ENCODE peak calls at places on chromosomes 11 and 22, in six cellular contexts. Z is AG10803; K is activated CD8-positive, alpha-beta T cell treated with anti-CD3 and anti-CD28 coated beads for 36 hours; I is astrocyte of the spinal cord; V is psoas muscle; D is AG04450. C is an unnamed sample.

GRCh38 chr11:30316237-30316636 is 6.7 kb upstream of the ARL14EP start:
- DNase-seq in K (no peak), D (no peak), Z (no peak), I (no peak), V (no peak), C (no peak)

GRCh38 chr11:44622190-44622650 is 56.8 kb downstream of the CD82 start:
- DNase-seq in Z (no peak), I (no peak), D (no peak), K (no peak), V (no peak), C (no peak)

GRCh38 chr11:103257360-103257759 is 148.1 kb downstream of the DYNC2H1 start:
- DNase-seq in I (peak), Z (peak), V (no peak), K (no peak), D (no peak), C (peak)

GRCh38 chr22:40403651-40404050 is 33.3 kb downstream of the SGSM3 start:
- DNase-seq in V (no peak), D (no peak), I (no peak), K (no peak), Z (no peak), C (no peak)

GRCh38 chr11:79011357-79011756 is 429.5 kb downstream of the TENM4 start:
- DNase-seq in V (no peak), K (no peak), D (no peak), Z (no peak), I (no peak), C (no peak)

GRCh38 chr11:115745545-115746265 is 241.5 kb upstream of the CADM1 start:
- DNase-seq in Z (no peak), K (no peak), I (no peak), D (no peak), V (peak), C (no peak)

GRCh38 chr11:119432484-119433368 is 9.8 kb upstream of the THY1 start:
- DNase-seq in V (no peak), Z (peak), K (no peak), I (peak), D (peak), C (peak)

GRCh38 chr11:3949132-3949531 is 93.7 kb downstream of the STIM1 start:
- DNase-seq in K (peak), D (no peak), I (no peak), Z (no peak), V (no peak), C (no peak)

GRCh38 chr11:66100272-66101037 is 30.4 kb downstream of the PACS1 start:
- DNase-seq in K (peak), Z (no peak), I (peak), D (no peak), V (peak), C (peak)

GRCh38 chr11:135074397-135074998 is 662.5 kb upstream of the B3GAT1 start:
- DNase-seq in V (no peak), Z (no peak), I (no peak), D (no peak), K (no peak), C (no peak)

GRCh38 chr11:125062196-125062930 is 742 bp upstream of the SLC37A2 start:
- DNase-seq in V (no peak), Z (no peak), K (peak), I (no peak), D (no peak), C (no peak)

GRCh38 chr11:126990716-126991480 is 9.7 kb downstream of the KIRREL3 start:
- DNase-seq in Z (peak), V (no peak), I (peak), K (no peak), D (no peak), C (no peak)

GRCh38 chr22:41535244-41535643 is 9.0 kb downstream of the POLR3H start:
- DNase-seq in V (no peak), I (no peak), K (no peak), D (no peak), Z (no peak), C (no peak)

GRCh38 chr22:43829904-43830851 is 18.1 kb upstream of the EFCAB6 start:
- DNase-seq in K (no peak), D (no peak), V (peak), I (peak), Z (peak), C (peak)

GRCh38 chr11:45347343-45347742 is 61.2 kb upstream of the SYT13 start:
- DNase-seq in D (no peak), V (no peak), Z (no peak), I (no peak), K (peak), C (no peak)

GRCh38 chr11:65555693-65556231 is 2.4 kb downstream of the LTBP3 start:
- DNase-seq in Z (peak), I (peak), V (peak), K (peak), D (peak), C (peak)

GRCh38 chr11:116787436-116787785 is 412 bp downstream of the ZPR1 start:
- DNase-seq in K (no peak), V (no peak), Z (no peak), I (no peak), D (no peak), C (no peak)

GRCh38 chr22:28899199-28899853 is 16.0 kb downstream of the ZNRF3 start:
- DNase-seq in D (no peak), K (peak), V (no peak), Z (peak), I (no peak), C (peak)

GRCh38 chr11:46290598-46291309 is 13.3 kb downstream of the CREB3L1 start:
- DNase-seq in V (peak), D (peak), K (no peak), I (peak), Z (peak), C (peak)

GRCh38 chr11:35014352-35014751 is 97.9 kb downstream of the PDHX start:
- DNase-seq in V (no peak), I (peak), Z (peak), D (peak), K (no peak), C (peak)

GRCh38 chr11:64100345-64100744 is 64.6 kb downstream of the FLRT1 start:
- DNase-seq in D (no peak), V (no peak), I (no peak), K (no peak), Z (no peak), C (no peak)

GRCh38 chr22:23070418-23071162 is at the start of gene GNAZ:
- DNase-seq in K (peak), I (no peak), V (peak), Z (no peak), D (no peak), C (peak)

GRCh38 chr22:48555606-48556005 is 1272.1 kb downstream of the BRD1 start:
- DNase-seq in I (no peak), V (no peak), D (no peak), Z (no peak), K (no peak), C (no peak)

GRCh38 chr11:121389651-121390050 is 62.5 kb upstream of the SORL1 start:
- DNase-seq in D (no peak), I (peak), K (no peak), Z (peak), V (no peak), C (peak)

GRCh38 chr11:2531987-2532703 is 87.3 kb downstream of the KCNQ1 start:
- DNase-seq in Z (no peak), V (peak), K (no peak), I (no peak), D (no peak), C (no peak)

GRCh38 chr11:2530131-2530854 is 85.5 kb downstream of the KCNQ1 start:
- DNase-seq in K (no peak), D (no peak), Z (no peak), V (peak), I (no peak), C (no peak)

GRCh38 chr11:2532704-2533641 is 88.2 kb downstream of the KCNQ1 start:
- DNase-seq in D (peak), V (peak), Z (peak), I (peak), K (peak), C (peak)

GRCh38 chr11:2530855-2531200 is 86.0 kb downstream of the KCNQ1 start:
- DNase-seq in K (no peak), I (no peak), Z (no peak), D (no peak), V (peak), C (no peak)

GRCh38 chr11:2531277-2531986 is 86.6 kb downstream of the KCNQ1 start:
- DNase-seq in I (peak), K (peak), Z (peak), V (peak), D (peak), C (peak)
- TF ChIP-seq CTCF in I (peak), K (peak), Z (peak), V (peak), D (peak), C (peak)

GRCh38 chr11:109527496-109527895 is 105.5 kb downstream of the C11orf87 start:
- DNase-seq in Z (peak), K (no peak), D (no peak), V (no peak), I (no peak), C (peak)

GRCh38 chr11:109526061-109526460 is 104.1 kb downstream of the C11orf87 start:
- DNase-seq in D (no peak), K (no peak), Z (no peak), V (no peak), I (no peak), C (no peak)

GRCh38 chr11:109519253-109519652 is 97.3 kb downstream of the C11orf87 start:
- DNase-seq in Z (no peak), D (no peak), V (no peak), K (no peak), I (no peak), C (no peak)

GRCh38 chr11:109521571-109522086 is 99.6 kb downstream of the C11orf87 start:
- DNase-seq in I (no peak), Z (no peak), K (no peak), V (no peak), D (no peak), C (no peak)

DNA sequence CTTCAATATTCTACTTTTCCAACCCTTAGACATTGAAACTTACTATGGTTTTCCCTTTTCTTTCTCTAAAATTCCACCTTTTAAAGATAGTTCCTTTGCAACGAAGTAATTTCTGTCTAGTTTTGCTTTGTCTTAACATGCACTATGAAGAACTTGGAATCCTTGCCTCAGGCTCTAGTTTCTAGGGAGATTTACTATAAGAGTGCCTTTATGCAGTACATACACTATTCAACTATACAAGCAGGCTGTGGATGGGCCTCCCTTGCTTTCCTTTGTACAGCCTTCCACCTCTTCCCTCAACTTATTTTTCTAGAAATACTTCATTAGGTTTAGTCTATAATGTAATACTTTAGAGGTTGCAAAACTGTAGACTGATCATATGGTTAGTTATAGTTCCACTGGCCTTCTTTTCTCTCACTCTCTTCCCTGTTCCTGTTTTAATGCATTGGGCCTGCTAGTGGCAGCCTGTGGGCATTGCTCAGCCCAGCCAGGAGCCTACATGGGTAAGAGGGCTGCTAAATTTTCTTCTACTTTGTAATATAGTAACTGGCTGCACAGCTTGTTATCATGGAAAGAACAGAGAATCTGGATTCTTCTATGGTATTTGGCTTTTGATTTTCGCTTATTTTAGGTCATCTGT is 100.2 kb downstream of the C11orf87 start:
- DNase-seq in V (no peak), D (no peak), I (no peak), Z (no peak), K (no peak), C (no peak)
- TF ChIP-seq CTCF in V (no peak), D (no peak), I (no peak), Z (no peak), K (no peak), C (no peak)

GRCh38 chr11:67261942-67262681 is 4.2 kb upstream of the GRK2 start:
- DNase-seq in D (no peak), V (no peak), Z (no peak), K (no peak), I (no peak), C (no peak)

GRCh38 chr11:67260406-67260805 is 5.9 kb upstream of the GRK2 start:
- DNase-seq in I (no peak), V (no peak), K (no peak), D (no peak), Z (no peak), C (no peak)

GRCh38 chr11:67264260-67264659 is 2.0 kb upstream of the GRK2 start:
- DNase-seq in D (no peak), Z (no peak), V (no peak), K (no peak), I (no peak), C (no peak)

GRCh38 chr11:67262731-67263675 is 3.3 kb upstream of the GRK2 start:
- DNase-seq in K (peak), V (peak), I (peak), D (no peak), Z (peak), C (peak)

DNA sequence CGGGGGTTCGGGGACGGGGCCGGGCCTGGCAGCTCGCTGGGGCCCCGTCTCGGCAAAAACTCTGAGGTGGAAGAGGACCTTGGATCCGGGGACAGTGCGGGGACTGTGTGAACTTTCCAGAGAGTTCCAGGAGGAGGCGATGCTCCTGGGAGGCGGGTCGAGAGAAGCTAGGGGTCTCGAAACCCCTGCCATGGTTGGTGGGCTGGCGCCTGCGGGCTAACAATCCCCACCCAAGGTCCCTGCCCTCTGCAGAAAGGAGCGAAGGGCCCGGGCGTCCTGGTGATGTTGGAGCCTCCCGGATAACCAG is 4.7 kb upstream of the GRK2 start:
- DNase-seq in D (no peak), K (no peak), Z (no peak), V (peak), I (no peak), C (no peak)
- TF ChIP-seq CTCF in D (peak), K (no peak), Z (peak), V (no peak), I (peak), C (peak)

GRCh38 chr11:16632295-16633200 is 105.9 kb upstream of the C11orf58 start:
- DNase-seq in K (no peak), I (peak), Z (peak), D (no peak), V (no peak), C (peak)
- TF ChIP-seq CTCF in K (no peak), I (peak), Z (peak), D (peak), V (no peak), C (peak)

GRCh38 chr11:75809991-75810390 is 5.0 kb upstream of the UVRAG start:
- DNase-seq in I (no peak), V (no peak), Z (no peak), D (no peak), K (no peak), C (no peak)
- TF ChIP-seq CTCF in I (no peak), V (no peak), Z (no peak), D (no peak), K (no peak), C (no peak)

DNA sequence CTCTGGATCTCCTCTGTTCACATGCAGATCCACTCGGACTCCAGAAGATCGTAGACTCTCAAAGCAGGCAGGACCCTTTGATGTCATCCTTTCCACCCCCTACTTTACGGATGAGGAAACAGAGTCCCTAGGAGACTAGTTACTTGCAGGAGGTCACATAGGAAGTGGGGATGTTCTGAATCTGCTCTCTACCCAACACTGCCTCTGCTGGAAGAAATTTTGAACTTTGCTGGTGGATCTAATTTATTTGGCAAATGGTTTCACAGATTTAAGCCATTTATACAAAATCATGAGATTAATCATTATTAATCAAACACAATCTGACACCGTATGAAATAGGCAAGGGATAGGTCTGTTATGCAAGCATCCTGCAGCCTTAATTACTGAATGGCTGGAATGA is 55.0 kb upstream of the USP47 start:
- DNase-seq in I (peak), K (no peak), D (no peak), V (no peak), Z (peak), C (peak)
- TF ChIP-seq CTCF in I (peak), K (no peak), D (peak), V (peak), Z (peak), C (peak)

DNA sequence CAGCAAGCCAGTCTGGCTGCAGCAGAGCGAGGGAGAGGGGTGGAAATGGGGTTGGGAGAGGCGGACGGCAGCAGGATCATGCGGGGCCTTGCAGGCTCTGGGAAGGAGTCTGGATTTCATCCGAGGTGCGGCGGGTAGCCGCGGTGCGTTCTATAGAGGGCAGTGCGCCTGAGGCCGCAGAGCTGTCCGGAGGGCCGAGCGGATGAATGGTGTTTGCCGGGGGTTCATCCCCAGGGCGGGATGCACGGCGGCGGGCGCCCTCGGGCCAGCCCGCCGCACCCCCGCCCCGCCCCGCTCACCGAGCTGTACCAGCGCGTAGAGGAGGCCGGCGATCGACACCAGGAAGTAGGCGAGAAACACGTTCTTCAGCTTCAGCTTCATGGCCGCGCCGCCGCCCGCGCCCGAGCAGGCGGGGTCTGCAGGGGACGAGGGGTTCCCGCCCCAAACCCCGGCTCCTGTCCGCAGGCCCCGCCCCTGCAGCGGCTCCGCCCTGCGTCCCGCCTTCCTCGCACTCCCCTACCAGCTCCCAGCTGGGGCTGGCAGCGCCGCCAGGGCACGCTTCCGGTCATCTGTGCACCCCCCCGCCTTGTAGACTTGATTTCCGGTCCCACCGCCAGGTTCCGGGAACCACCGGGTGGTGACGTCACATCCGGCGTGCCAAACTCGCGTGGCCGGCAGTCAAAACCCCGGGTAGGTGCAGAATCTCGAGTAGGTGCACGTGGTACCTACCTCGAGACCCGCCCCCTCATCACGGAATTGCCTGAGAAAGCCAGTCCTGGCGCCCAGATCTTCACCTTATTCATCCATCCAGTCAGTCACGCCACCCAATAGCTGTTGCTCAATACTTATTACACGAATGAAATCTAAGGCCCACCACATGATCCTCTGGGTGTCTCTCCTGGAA is at the start of gene B3GAT3:
- DNase-seq in V (peak), K (peak), D (peak), Z (peak), I (peak), C (peak)
- TF ChIP-seq CTCF in V (no peak), K (no peak), D (peak), Z (no peak), I (peak), C (no peak)

GRCh38 chr11:128326791-128327190 is 260.6 kb downstream of the ETS1 start:
- DNase-seq in Z (no peak), V (no peak), K (peak), I (no peak), D (no peak), C (no peak)

GRCh38 chr11:128327274-128327673 is 260.1 kb downstream of the ETS1 start:
- DNase-seq in K (no peak), V (no peak), Z (no peak), D (no peak), I (no peak), C (no peak)

GRCh38 chr11:128324051-128324481 is 263.3 kb downstream of the ETS1 start:
- DNase-seq in Z (no peak), K (peak), I (no peak), V (no peak), D (no peak), C (no peak)

GRCh38 chr11:128324531-128325141 is 262.7 kb downstream of the ETS1 start:
- DNase-seq in K (peak), V (no peak), I (no peak), D (no peak), Z (no peak), C (no peak)

DNA sequence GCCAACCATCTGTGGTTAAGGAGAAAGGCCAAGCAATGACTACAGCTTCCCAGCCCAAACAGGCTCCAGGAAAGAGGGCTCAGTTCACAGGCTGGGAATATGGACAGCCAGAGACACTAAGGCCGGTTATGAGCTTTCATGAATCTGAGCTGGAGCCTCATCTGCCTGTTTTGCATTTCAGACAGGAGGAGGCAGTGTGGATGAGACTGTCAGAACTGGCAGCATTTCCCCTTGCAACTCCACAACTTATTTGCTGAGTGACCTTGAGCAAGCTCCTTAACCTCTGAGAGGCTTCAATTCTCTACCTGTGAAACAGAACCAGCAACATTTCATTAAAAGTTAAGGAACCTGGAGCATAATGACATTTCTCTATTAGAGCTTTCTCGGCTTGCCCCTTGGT is 264.0 kb downstream of the ETS1 start:
- DNase-seq in I (no peak), K (peak), D (no peak), Z (peak), V (no peak), C (no peak)
- TF ChIP-seq CTCF in I (peak), K (peak), D (peak), Z (peak), V (no peak), C (peak)

GRCh38 chr22:36946436-36947158 is 33.2 kb downstream of the CSF2RB start:
- DNase-seq in K (no peak), I (no peak), D (no peak), V (no peak), Z (peak), C (peak)
- TF ChIP-seq CTCF in K (no peak), I (no peak), D (no peak), V (no peak), Z (peak), C (no peak)

C was measured in fibroblast of lung.